ENCODE peak calls at places on chromosome 16, in five cellular contexts. H is HepG2, Z is K562, N is A549, E is H1. X is an unnamed sample.

GRCh38 chr16:10978124-10978523 is 33.8 kb downstream of the CLEC16A start:
- DNase-seq in H (no peak), Z (no peak), N (no peak), E (no peak), X (no peak)

GRCh38 chr16:2428051-2428786 is 1.0 kb upstream of the CCNF start:
- DNase-seq in H (no peak), Z (peak), N (no peak), E (no peak), X (no peak)

GRCh38 chr16:84613408-84614071 is 4.3 kb downstream of the COTL1 start:
- DNase-seq in H (no peak), Z (no peak), N (no peak), E (no peak), X (no peak)

GRCh38 chr16:70151391-70151790 is 22.2 kb upstream of the CLEC18C start:
- DNase-seq in H (no peak), Z (no peak), N (peak), E (no peak), X (no peak)

GRCh38 chr16:1318268-1318545 is 8.8 kb downstream of the UBE2I start:
- DNase-seq in H (no peak), Z (no peak), N (no peak), E (no peak), X (no peak)

GRCh38 chr16:79047337-79047736 is 553.2 kb downstream of the MAF start:
- DNase-seq in H (peak), Z (peak), N (peak), E (no peak), X (no peak)

GRCh38 chr16:53509906-53510703 is 7.1 kb upstream of the AKTIP start:
- DNase-seq in H (peak), Z (peak), N (peak), E (no peak), X (peak)

GRCh38 chr16:57822018-57822553 is 19.8 kb upstream of the KIFC3 start:
- DNase-seq in H (no peak), Z (no peak), N (no peak), E (no peak), X (no peak)

DNA sequence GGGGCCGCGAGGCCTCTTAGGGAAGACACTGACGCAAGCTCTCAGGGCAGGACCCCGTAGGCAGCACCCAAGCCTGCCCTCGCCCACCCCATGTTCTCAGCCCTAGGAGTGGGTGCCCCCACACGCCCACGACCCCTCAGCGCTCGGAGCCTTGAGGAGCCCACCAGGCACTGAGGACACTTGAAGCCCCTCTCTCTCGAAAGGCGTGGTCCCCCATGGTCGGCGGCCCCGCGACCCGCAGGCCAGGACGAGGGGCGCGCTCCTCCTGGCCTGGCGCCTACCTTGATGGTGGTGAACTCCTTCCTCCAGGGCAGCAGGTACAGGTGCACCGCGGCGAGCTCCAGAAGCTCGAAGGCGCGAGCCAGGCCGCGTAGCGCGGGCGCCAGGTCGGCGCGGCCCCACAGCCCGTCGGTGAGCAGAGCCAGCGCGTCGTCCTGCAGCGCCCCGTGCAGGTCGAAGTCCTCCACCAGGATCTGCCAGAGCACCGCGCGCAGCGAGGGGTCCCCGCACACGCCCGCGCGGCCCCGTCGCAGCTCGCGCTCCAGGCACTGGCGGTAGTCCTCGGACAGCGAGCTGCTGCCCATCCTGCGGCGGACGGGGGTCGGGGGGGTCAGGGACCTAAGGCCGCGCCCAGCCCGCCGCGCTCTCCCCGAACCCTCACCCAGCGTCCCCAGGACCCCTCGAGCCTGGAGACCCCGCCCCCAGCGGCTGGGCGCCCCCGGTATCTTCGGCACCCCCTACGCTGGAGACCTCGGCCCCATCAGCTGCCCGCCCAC is 668 bp downstream of the SPATA2L start:
- DNase-seq in H (peak), Z (peak), N (peak), E (no peak), X (peak)
- TF ChIP-seq MAFK in H (no peak), Z (no peak), N (no peak), E (no peak), X (no peak)

GRCh38 chr16:67417333-67418061 is 1.2 kb upstream of the ZDHHC1 start:
- DNase-seq in H (no peak), Z (no peak), N (no peak), E (no peak), X (no peak)
- TF ChIP-seq MAFK in H (no peak), Z (no peak), N (no peak), E (no peak), X (no peak)

DNA sequence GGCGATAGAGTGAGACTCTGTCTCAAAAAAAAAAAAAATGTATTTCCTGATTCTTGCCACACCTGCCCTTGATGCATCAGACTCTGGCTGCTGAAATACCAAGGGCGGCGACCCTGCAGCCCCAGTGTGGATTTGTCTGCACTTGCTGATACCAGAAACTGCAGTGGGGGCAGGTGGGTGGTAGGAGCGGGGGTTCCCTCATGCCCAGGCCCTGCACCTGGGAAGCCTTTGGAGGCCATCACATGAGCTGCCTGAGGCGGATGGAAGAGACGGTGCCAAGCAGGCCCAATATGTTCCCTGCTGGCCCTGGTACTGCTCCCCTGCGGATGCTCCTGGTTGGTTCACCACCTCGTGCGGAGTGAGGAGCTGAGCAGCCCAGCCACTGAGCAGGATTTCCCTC is 50.6 kb downstream of the MARF1 start:
- DNase-seq in H (no peak), Z (no peak), N (no peak), E (no peak), X (no peak)
- TF ChIP-seq MAFK in H (no peak), Z (no peak), N (no peak), E (no peak), X (no peak)

GRCh38 chr16:3983081-3983520 is 102.6 kb upstream of the CREBBP start:
- DNase-seq in H (peak), Z (peak), N (peak), E (peak), X (peak)
- TF ChIP-seq MAFK in H (no peak), Z (no peak), N (no peak), E (no peak), X (no peak)

DNA sequence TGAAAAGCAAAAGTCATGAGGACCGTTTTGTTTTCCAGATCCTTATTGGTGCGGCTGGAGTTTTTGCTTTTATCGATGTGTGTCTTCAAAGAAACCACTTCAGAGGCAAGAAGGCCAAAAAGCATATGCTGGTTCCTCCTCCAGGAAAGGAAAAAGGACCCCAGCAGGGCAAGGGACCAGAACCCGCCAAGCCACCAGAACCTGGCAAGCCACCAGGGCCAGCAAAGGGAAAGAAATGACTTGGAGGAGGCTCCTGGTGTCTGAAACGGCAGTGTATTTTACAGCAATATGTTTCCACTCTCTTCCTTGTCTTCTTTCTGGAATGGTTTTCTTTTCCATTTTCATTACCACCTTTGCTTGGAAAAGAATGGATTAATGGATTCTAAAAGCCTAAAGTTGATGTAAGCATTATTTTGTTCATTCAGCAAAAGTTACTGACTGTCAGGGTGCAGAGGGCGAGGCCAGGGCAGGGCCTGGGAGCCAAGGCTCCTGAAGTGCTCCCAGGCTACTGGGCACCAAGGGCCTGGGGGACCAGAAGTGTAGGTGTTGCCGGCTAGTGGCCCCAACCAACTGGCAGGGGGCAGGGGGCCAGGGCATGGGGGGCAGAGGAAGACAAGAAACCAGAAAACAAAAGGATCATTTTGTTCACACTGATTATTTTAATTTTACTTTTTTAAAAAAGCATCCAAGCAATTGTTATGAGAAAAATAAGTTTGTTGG is 8.8 kb downstream of the CMTM2 start:
- DNase-seq in H (no peak), Z (no peak), N (no peak), E (no peak), X (no peak)
- TF ChIP-seq MAFK in H (peak), Z (no peak), N (peak), E (no peak), X (no peak)